ENCODE peak calls at places on chromosomes 4 and X, in four cellular contexts. One of them, this sample, is unnamed.
A peak's percentile ranks its signal among the peaks of the same experiment; 100 is the strongest.

GRCh38 chrX:87578978-87579377 is 61.4 kb downstream of the KLHL4 start:
- DNase-seq in GM12878: no peak
- DNase-seq in HFF-Myc: no peak
- DNase-seq in lower leg skin: no peak
- DNase-seq in this sample: no peak

GRCh38 chr4:107858158-107858742 is 33.5 kb downstream of the SGMS2 start:
- DNase-seq in GM12878: no peak
- DNase-seq in HFF-Myc: no peak
- DNase-seq in lower leg skin: no peak
- DNase-seq in this sample: no peak

GRCh38 chrX:129235903-129236302 is 287.4 kb downstream of the SMARCA1 start:
- DNase-seq in GM12878: no peak
- DNase-seq in HFF-Myc: no peak
- DNase-seq in lower leg skin: no peak
- DNase-seq in this sample: no peak

GRCh38 chrX:44733931-44734330 is 109.9 kb upstream of the DUSP21 start:
- DNase-seq in GM12878: no peak
- DNase-seq in HFF-Myc: no peak
- DNase-seq in lower leg skin: no peak
- DNase-seq in this sample: no peak

GRCh38 chr4:23875317-23875716 is 14.5 kb downstream of the PPARGC1A start:
- DNase-seq in GM12878: no peak
- DNase-seq in HFF-Myc: no peak
- DNase-seq in lower leg skin: no peak
- DNase-seq in this sample: no peak

GRCh38 chr4:52051615-52052474 is 741 bp downstream of the SPATA18 start:
- DNase-seq in GM12878: no peak
- DNase-seq in HFF-Myc: peak; percentile 73
- DNase-seq in lower leg skin: peak; percentile 86
- DNase-seq in this sample: peak; percentile 63

GRCh38 chr4:165709973-165710526 is 163.0 kb upstream of the TLL1 start:
- DNase-seq in GM12878: no peak
- DNase-seq in HFF-Myc: no peak
- DNase-seq in lower leg skin: no peak
- DNase-seq in this sample: no peak

GRCh38 chrX:43822015-43822414 is 60.2 kb downstream of the MAOB start:
- DNase-seq in GM12878: no peak
- DNase-seq in HFF-Myc: no peak
- DNase-seq in lower leg skin: no peak
- DNase-seq in this sample: no peak

GRCh38 chrX:151151668-151152267 is 24.6 kb upstream of the GPR50 start:
- DNase-seq in GM12878: no peak
- DNase-seq in HFF-Myc: peak; percentile 10
- DNase-seq in lower leg skin: no peak
- DNase-seq in this sample: peak; percentile 24

GRCh38 chr4:186887211-186887785 is 163.6 kb upstream of the FAT1 start:
- DNase-seq in GM12878: no peak
- DNase-seq in HFF-Myc: no peak
- DNase-seq in lower leg skin: no peak
- DNase-seq in this sample: no peak

GRCh38 chrX:99795495-99795894 is 614.6 kb downstream of the PCDH19 start:
- DNase-seq in GM12878: no peak
- DNase-seq in HFF-Myc: no peak
- DNase-seq in lower leg skin: no peak
- DNase-seq in this sample: no peak

GRCh38 chrX:107449490-107450175 is at the start of gene FRMPD3:
- DNase-seq in GM12878: no peak
- DNase-seq in HFF-Myc: no peak
- DNase-seq in lower leg skin: no peak
- DNase-seq in this sample: peak; percentile 22
- H3K4me3 ChIP-seq in GM12878: no peak within 1 kb of the TSS
- H3K4me3 ChIP-seq in HFF-Myc: no peak within 1 kb of the TSS
- H3K4me3 ChIP-seq in lower leg skin: no peak within 1 kb of the TSS
- H3K4me3 ChIP-seq in this sample: peak within 1 kb of the TSS; percentile 41

GRCh38 chrX:46500054-46500453 is 45.2 kb downstream of the ZNF674 start:
- DNase-seq in GM12878: no peak
- DNase-seq in HFF-Myc: no peak
- DNase-seq in lower leg skin: no peak
- DNase-seq in this sample: no peak
- H3K4me3 ChIP-seq in GM12878: no peak overlapping the region
- H3K4me3 ChIP-seq in HFF-Myc: no peak overlapping the region
- H3K4me3 ChIP-seq in lower leg skin: no peak overlapping the region
- H3K4me3 ChIP-seq in this sample: no peak overlapping the region

GRCh38 chr4:19947349-19947748 is 304.4 kb upstream of the SLIT2 start:
- DNase-seq in GM12878: no peak
- DNase-seq in HFF-Myc: no peak
- DNase-seq in lower leg skin: no peak
- DNase-seq in this sample: no peak

GRCh38 chr4:19944251-19944650 is 307.5 kb upstream of the SLIT2 start:
- DNase-seq in GM12878: no peak
- DNase-seq in HFF-Myc: no peak
- DNase-seq in lower leg skin: no peak
- DNase-seq in this sample: no peak

GRCh38 chr4:19944806-19945205 is 306.9 kb upstream of the SLIT2 start:
- DNase-seq in GM12878: no peak
- DNase-seq in HFF-Myc: no peak
- DNase-seq in lower leg skin: no peak
- DNase-seq in this sample: no peak

GRCh38 chr4:19945501-19945900 is 306.2 kb upstream of the SLIT2 start:
- DNase-seq in GM12878: no peak
- DNase-seq in HFF-Myc: peak; percentile 46
- DNase-seq in lower leg skin: no peak
- DNase-seq in this sample: no peak

DNA sequence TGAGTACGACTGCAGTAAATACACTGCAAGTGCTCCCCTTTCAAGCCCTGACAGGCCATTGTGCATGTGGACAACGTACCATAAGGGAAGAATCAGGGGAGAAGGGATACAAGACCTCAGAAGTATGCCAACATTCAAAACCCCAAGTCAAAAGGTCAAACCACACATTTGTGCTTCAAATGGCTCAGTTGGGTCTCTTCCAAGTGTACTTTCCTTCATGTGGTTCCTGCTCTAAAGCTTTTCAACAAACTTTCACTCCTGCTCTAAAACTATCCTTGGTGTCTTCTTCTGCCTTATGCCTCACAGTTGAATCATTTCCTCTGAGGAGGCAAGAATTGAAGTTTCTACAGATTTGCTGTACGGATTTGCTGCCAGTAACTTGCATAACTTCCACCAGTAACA is 305.7 kb upstream of the SLIT2 start:
- DNase-seq in GM12878: no peak
- DNase-seq in HFF-Myc: peak; percentile 100
- DNase-seq in lower leg skin: no peak
- DNase-seq in this sample: no peak
- H3K4me3 ChIP-seq in GM12878: no peak overlapping the region
- H3K4me3 ChIP-seq in HFF-Myc: peak overlapping the region; percentile 10
- H3K4me3 ChIP-seq in lower leg skin: no peak overlapping the region
- H3K4me3 ChIP-seq in this sample: no peak overlapping the region

DNA sequence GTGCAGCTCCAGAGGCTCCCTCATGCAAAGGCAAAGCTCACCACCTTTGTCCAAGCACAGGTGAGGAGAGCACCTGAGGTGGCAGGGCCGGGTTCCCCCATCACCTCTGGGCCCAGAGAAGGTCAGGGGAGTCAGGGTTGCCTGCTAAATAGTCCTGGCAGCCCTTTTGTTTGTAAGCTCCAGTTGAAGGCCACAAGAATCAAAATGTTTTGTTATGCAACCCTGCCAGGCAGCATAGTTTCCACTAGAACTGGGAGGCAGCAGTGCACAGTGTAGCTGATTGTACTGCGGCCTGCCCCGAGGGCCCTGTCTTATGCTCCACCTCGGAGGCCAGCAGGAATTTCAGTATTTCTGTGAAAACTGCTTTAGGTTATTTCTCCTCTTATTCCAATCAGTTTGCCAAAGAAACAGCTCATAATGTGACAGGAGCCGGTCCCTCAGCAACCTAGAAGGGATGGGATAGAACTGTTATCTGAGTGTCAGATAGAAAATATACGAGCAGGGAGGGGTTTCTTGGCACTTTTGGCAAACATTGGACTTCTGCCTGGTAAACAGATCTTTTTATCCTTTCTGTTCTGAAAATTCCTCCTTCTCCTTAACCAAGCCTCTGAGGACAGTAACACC is 93.7 kb downstream of the LNX1 start:
- DNase-seq in GM12878: no peak
- DNase-seq in HFF-Myc: no peak
- DNase-seq in lower leg skin: no peak
- DNase-seq in this sample: no peak
- H3K4me3 ChIP-seq in GM12878: no peak overlapping the region
- H3K4me3 ChIP-seq in HFF-Myc: no peak overlapping the region
- H3K4me3 ChIP-seq in lower leg skin: no peak overlapping the region
- H3K4me3 ChIP-seq in this sample: no peak overlapping the region

GRCh38 chrX:71214604-71215334 is 8.3 kb upstream of the GJB1 start:
- DNase-seq in GM12878: no peak
- DNase-seq in HFF-Myc: no peak
- DNase-seq in lower leg skin: no peak
- DNase-seq in this sample: no peak

GRCh38 chrX:71210829-71211228 is 12.2 kb upstream of the GJB1 start:
- DNase-seq in GM12878: no peak
- DNase-seq in HFF-Myc: no peak
- DNase-seq in lower leg skin: no peak
- DNase-seq in this sample: no peak

GRCh38 chrX:71215335-71215912 is 7.6 kb upstream of the GJB1 start:
- DNase-seq in GM12878: no peak
- DNase-seq in HFF-Myc: no peak
- DNase-seq in lower leg skin: no peak
- DNase-seq in this sample: no peak

GRCh38 chrX:71214152-71214551 is 8.9 kb upstream of the GJB1 start:
- DNase-seq in GM12878: no peak
- DNase-seq in HFF-Myc: no peak
- DNase-seq in lower leg skin: no peak
- DNase-seq in this sample: no peak

GRCh38 chrX:71212536-71212935 is 10.5 kb upstream of the GJB1 start:
- DNase-seq in GM12878: no peak
- DNase-seq in HFF-Myc: no peak
- DNase-seq in lower leg skin: no peak
- DNase-seq in this sample: no peak
- H3K4me3 ChIP-seq in GM12878: no peak overlapping the region
- H3K4me3 ChIP-seq in HFF-Myc: no peak overlapping the region
- H3K4me3 ChIP-seq in lower leg skin: no peak overlapping the region
- H3K4me3 ChIP-seq in this sample: no peak overlapping the region

GRCh38 chrX:33434256-33435092 is 223.1 kb upstream of the DMD start:
- DNase-seq in GM12878: no peak
- DNase-seq in HFF-Myc: no peak
- DNase-seq in lower leg skin: no peak
- DNase-seq in this sample: peak; percentile 12
- H3K4me3 ChIP-seq in GM12878: no peak overlapping the region
- H3K4me3 ChIP-seq in HFF-Myc: no peak overlapping the region
- H3K4me3 ChIP-seq in lower leg skin: no peak overlapping the region
- H3K4me3 ChIP-seq in this sample: no peak overlapping the region

GRCh38 chrX:110512341-110512740 is 153.7 kb downstream of the RTL9 start:
- DNase-seq in GM12878: no peak
- DNase-seq in HFF-Myc: no peak
- DNase-seq in lower leg skin: no peak
- DNase-seq in this sample: no peak

GRCh38 chrX:110511238-110511637 is 152.6 kb downstream of the RTL9 start:
- DNase-seq in GM12878: no peak
- DNase-seq in HFF-Myc: no peak
- DNase-seq in lower leg skin: no peak
- DNase-seq in this sample: no peak

GRCh38 chrX:110514498-110514897 is 155.8 kb downstream of the RTL9 start:
- DNase-seq in GM12878: no peak
- DNase-seq in HFF-Myc: no peak
- DNase-seq in lower leg skin: no peak
- DNase-seq in this sample: no peak

GRCh38 chrX:110504947-110505346 is 146.3 kb downstream of the RTL9 start:
- DNase-seq in GM12878: no peak
- DNase-seq in HFF-Myc: no peak
- DNase-seq in lower leg skin: no peak
- DNase-seq in this sample: no peak

GRCh38 chrX:110509778-110510510 is 151.3 kb downstream of the RTL9 start:
- DNase-seq in GM12878: no peak
- DNase-seq in HFF-Myc: no peak
- DNase-seq in lower leg skin: no peak
- DNase-seq in this sample: no peak
- H3K4me3 ChIP-seq in GM12878: no peak overlapping the region
- H3K4me3 ChIP-seq in HFF-Myc: no peak overlapping the region
- H3K4me3 ChIP-seq in lower leg skin: no peak overlapping the region
- H3K4me3 ChIP-seq in this sample: no peak overlapping the region

GRCh38 chr4:118352843-118353373 is at the start of gene PRSS12:
- DNase-seq in GM12878: no peak
- DNase-seq in HFF-Myc: peak; percentile 51
- DNase-seq in lower leg skin: peak; percentile 95
- DNase-seq in this sample: peak; percentile 74
- H3K4me3 ChIP-seq in GM12878: no peak within 1 kb of the TSS
- H3K4me3 ChIP-seq in HFF-Myc: peak within 1 kb of the TSS; percentile 67
- H3K4me3 ChIP-seq in lower leg skin: peak within 1 kb of the TSS; percentile 31
- H3K4me3 ChIP-seq in this sample: peak within 1 kb of the TSS; percentile 45

DNA sequence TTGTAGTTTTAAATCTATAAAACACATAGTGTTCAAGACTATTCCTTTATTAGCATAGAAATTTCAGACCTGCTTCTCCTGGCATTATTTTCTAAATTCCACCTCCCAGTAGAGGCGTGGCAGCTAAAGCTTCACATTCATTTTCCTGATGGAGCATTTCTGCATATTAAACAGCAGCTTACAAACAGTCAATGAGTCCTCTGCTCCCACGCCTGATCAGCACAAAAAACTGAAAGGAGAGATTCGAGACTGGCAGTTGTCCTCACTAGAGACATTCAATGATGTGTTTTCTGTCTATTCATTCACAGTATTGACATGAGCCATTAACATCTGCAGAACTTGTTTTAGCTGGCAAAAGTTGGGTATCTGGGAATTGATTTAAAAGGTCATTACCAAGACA is 61.4 kb downstream of the SHISA3 start:
- DNase-seq in GM12878: no peak
- DNase-seq in HFF-Myc: no peak
- DNase-seq in lower leg skin: no peak
- DNase-seq in this sample: no peak
- H3K4me3 ChIP-seq in GM12878: no peak overlapping the region
- H3K4me3 ChIP-seq in HFF-Myc: no peak overlapping the region
- H3K4me3 ChIP-seq in lower leg skin: no peak overlapping the region
- H3K4me3 ChIP-seq in this sample: no peak overlapping the region

DNA sequence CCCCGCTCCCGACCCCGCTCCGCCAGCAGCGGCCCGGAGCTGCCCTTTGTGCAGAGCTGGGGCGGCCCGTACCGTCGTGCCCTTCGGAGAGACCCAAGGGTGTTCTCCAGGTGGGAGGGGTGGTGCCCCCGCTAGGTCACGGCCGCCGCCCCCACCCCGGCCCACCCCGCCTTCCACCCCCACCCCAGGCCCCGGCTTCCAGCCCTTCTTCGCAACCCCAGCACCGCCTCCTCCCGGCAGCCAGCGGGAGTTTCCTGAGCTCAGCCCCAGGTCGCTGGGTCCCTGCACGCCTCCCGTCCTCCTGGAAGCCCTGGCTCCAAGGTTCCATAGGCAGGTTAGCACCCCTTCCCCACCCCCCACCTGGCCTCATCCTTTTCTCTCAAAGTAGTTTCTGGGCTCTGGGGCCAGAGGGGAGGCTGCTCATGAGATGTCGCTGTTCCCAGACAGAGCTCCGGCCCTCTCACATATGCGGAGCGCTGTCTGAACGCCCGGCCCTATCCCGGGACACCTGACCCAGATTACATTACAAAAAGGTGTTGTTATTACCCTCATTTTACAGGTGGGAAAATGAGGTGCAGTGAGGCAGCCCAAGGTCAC is 25.2 kb upstream of the FGFR3 start:
- DNase-seq in GM12878: no peak
- DNase-seq in HFF-Myc: no peak
- DNase-seq in lower leg skin: no peak
- DNase-seq in this sample: no peak
- H3K4me3 ChIP-seq in GM12878: no peak overlapping the region
- H3K4me3 ChIP-seq in HFF-Myc: no peak overlapping the region
- H3K4me3 ChIP-seq in lower leg skin: no peak overlapping the region
- H3K4me3 ChIP-seq in this sample: no peak overlapping the region

This sample was measured in GM06990.